ENCODE peak calls at places on chromosomes 11 and 22, in four cellular contexts. One of them, this sample, is unnamed. For H3K4me1 and H3K36me3, the result is how much of the 10 kb centered on the place peaks cover.

GRCh38 chr11:126538071-126538470 is 182.6 kb downstream of the ST3GAL4 start:
- DNase-seq in fibroblast of lung: no peak
- DNase-seq in CD4-positive, CD25-positive, alpha-beta regulatory T cell: no peak
- DNase-seq in mesenchymal stem cell: no peak
- DNase-seq in this sample: no peak

GRCh38 chr22:35966314-35967045 is 62.1 kb downstream of the RBFOX2 start:
- DNase-seq in fibroblast of lung: no peak
- DNase-seq in CD4-positive, CD25-positive, alpha-beta regulatory T cell: no peak
- DNase-seq in mesenchymal stem cell: no peak
- DNase-seq in this sample: no peak

GRCh38 chr11:128116447-128117240 is 470.7 kb downstream of the ETS1 start:
- DNase-seq in fibroblast of lung: no peak
- DNase-seq in CD4-positive, CD25-positive, alpha-beta regulatory T cell: no peak
- DNase-seq in mesenchymal stem cell: peak
- DNase-seq in this sample: no peak

GRCh38 chr22:49785841-49786451 is 41.7 kb downstream of the BRD1 start:
- DNase-seq in fibroblast of lung: no peak
- DNase-seq in CD4-positive, CD25-positive, alpha-beta regulatory T cell: no peak
- DNase-seq in mesenchymal stem cell: no peak
- DNase-seq in this sample: no peak

GRCh38 chr11:12158926-12159325 is 48.5 kb downstream of the MICAL2 start:
- DNase-seq in fibroblast of lung: peak
- DNase-seq in CD4-positive, CD25-positive, alpha-beta regulatory T cell: no peak
- DNase-seq in mesenchymal stem cell: no peak
- DNase-seq in this sample: no peak

GRCh38 chr22:29661355-29661754 is 57.9 kb downstream of the NF2 start:
- DNase-seq in fibroblast of lung: peak
- DNase-seq in CD4-positive, CD25-positive, alpha-beta regulatory T cell: no peak
- DNase-seq in mesenchymal stem cell: no peak
- DNase-seq in this sample: no peak

GRCh38 chr11:126583594-126583993 is 228.1 kb downstream of the ST3GAL4 start:
- DNase-seq in fibroblast of lung: no peak
- DNase-seq in CD4-positive, CD25-positive, alpha-beta regulatory T cell: no peak
- DNase-seq in mesenchymal stem cell: no peak
- DNase-seq in this sample: no peak

GRCh38 chr11:112519749-112520148 is 259.1 kb upstream of the PLET1 start:
- DNase-seq in fibroblast of lung: no peak
- DNase-seq in CD4-positive, CD25-positive, alpha-beta regulatory T cell: no peak
- DNase-seq in mesenchymal stem cell: no peak
- DNase-seq in this sample: no peak

GRCh38 chr22:49281467-49282340 is 546.0 kb downstream of the BRD1 start:
- DNase-seq in fibroblast of lung: no peak
- DNase-seq in CD4-positive, CD25-positive, alpha-beta regulatory T cell: no peak
- DNase-seq in mesenchymal stem cell: no peak
- DNase-seq in this sample: no peak

GRCh38 chr22:39173787-39174497 is 21.5 kb upstream of the CBX7 start:
- DNase-seq in fibroblast of lung: no peak
- DNase-seq in CD4-positive, CD25-positive, alpha-beta regulatory T cell: peak
- DNase-seq in mesenchymal stem cell: no peak
- DNase-seq in this sample: peak
- H3K4me1 ChIP-seq in fibroblast of lung: under half
- H3K4me1 ChIP-seq in CD4-positive, CD25-positive, alpha-beta regulatory T cell: half or more
- H3K4me1 ChIP-seq in mesenchymal stem cell: half or more
- H3K4me1 ChIP-seq in this sample: half or more

DNA sequence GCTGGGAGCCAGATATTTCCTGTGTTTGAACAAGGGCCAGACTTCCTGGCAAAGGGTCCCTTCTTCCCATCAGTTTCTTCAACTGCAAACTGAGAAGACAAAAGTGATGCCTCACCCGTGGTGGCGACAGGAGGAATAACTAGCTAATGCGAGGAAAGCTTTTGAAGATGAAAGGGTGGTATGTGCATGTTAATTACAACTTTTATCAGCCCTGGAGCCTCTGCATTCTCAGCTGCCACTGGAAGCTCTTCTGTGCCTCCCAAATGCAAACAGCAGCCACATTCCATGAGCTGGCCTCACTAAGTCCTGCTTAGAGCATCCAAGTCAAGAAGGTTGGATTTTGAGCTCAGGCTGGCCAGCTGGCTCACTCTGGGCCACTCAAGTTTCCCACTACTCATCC is 12.9 kb downstream of the CD44 start:
- DNase-seq in fibroblast of lung: no peak
- DNase-seq in CD4-positive, CD25-positive, alpha-beta regulatory T cell: no peak
- DNase-seq in mesenchymal stem cell: no peak
- DNase-seq in this sample: no peak
- H3K36me3 ChIP-seq in fibroblast of lung: under half
- H3K36me3 ChIP-seq in CD4-positive, CD25-positive, alpha-beta regulatory T cell: half or more
- H3K36me3 ChIP-seq in mesenchymal stem cell: half or more
- H3K36me3 ChIP-seq in this sample: under half

GRCh38 chr11:122742350-122742749 is 86.8 kb downstream of the UBASH3B start:
- DNase-seq in fibroblast of lung: no peak
- DNase-seq in CD4-positive, CD25-positive, alpha-beta regulatory T cell: no peak
- DNase-seq in mesenchymal stem cell: peak
- DNase-seq in this sample: no peak

GRCh38 chr11:122743093-122743741 is 87.7 kb downstream of the UBASH3B start:
- DNase-seq in fibroblast of lung: no peak
- DNase-seq in CD4-positive, CD25-positive, alpha-beta regulatory T cell: no peak
- DNase-seq in mesenchymal stem cell: no peak
- DNase-seq in this sample: no peak

GRCh38 chr11:122737951-122738693 is 82.6 kb downstream of the UBASH3B start:
- DNase-seq in fibroblast of lung: peak
- DNase-seq in CD4-positive, CD25-positive, alpha-beta regulatory T cell: no peak
- DNase-seq in mesenchymal stem cell: peak
- DNase-seq in this sample: no peak

GRCh38 chr11:122743949-122744876 is 88.7 kb downstream of the UBASH3B start:
- DNase-seq in fibroblast of lung: no peak
- DNase-seq in CD4-positive, CD25-positive, alpha-beta regulatory T cell: peak
- DNase-seq in mesenchymal stem cell: peak
- DNase-seq in this sample: no peak

GRCh38 chr11:122741613-122742012 is 86.1 kb downstream of the UBASH3B start:
- DNase-seq in fibroblast of lung: peak
- DNase-seq in CD4-positive, CD25-positive, alpha-beta regulatory T cell: no peak
- DNase-seq in mesenchymal stem cell: peak
- DNase-seq in this sample: no peak
- H3K4me1 ChIP-seq in fibroblast of lung: under half
- H3K4me1 ChIP-seq in CD4-positive, CD25-positive, alpha-beta regulatory T cell: under half
- H3K4me1 ChIP-seq in mesenchymal stem cell: under half
- H3K4me1 ChIP-seq in this sample: under half

GRCh38 chr11:95931916-95932315 is 8.0 kb upstream of the MTMR2 start:
- DNase-seq in fibroblast of lung: no peak
- DNase-seq in CD4-positive, CD25-positive, alpha-beta regulatory T cell: no peak
- DNase-seq in mesenchymal stem cell: no peak
- DNase-seq in this sample: no peak

GRCh38 chr11:95930948-95931347 is 7.0 kb upstream of the MTMR2 start:
- DNase-seq in fibroblast of lung: no peak
- DNase-seq in CD4-positive, CD25-positive, alpha-beta regulatory T cell: no peak
- DNase-seq in mesenchymal stem cell: no peak
- DNase-seq in this sample: no peak

GRCh38 chr11:95937358-95937757 is 13.5 kb upstream of the MTMR2 start:
- DNase-seq in fibroblast of lung: peak
- DNase-seq in CD4-positive, CD25-positive, alpha-beta regulatory T cell: no peak
- DNase-seq in mesenchymal stem cell: peak
- DNase-seq in this sample: no peak

GRCh38 chr11:95939091-95939490 is 15.2 kb upstream of the MTMR2 start:
- DNase-seq in fibroblast of lung: no peak
- DNase-seq in CD4-positive, CD25-positive, alpha-beta regulatory T cell: no peak
- DNase-seq in mesenchymal stem cell: no peak
- DNase-seq in this sample: no peak

DNA sequence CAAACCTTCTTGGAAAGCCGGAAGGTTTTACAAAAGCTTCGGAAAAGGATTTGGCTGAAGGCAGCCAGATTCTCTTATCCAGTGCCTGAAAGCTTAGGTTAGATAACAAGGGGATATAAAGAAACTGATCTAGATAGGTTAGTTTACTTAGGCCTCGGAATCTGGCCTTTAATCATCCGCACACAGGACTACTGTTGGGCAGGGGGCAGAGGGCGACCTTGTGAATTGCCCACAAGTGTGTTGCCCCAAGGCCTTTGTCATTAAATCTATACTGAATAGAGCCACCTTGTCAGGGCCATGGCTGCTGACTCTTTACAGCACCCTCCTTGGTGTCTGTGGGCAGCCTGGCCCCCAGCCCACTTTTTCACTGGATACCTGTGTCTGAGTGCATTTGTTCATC is 9.7 kb upstream of the MTMR2 start:
- DNase-seq in fibroblast of lung: no peak
- DNase-seq in CD4-positive, CD25-positive, alpha-beta regulatory T cell: no peak
- DNase-seq in mesenchymal stem cell: no peak
- DNase-seq in this sample: no peak
- H3K36me3 ChIP-seq in fibroblast of lung: under half
- H3K36me3 ChIP-seq in CD4-positive, CD25-positive, alpha-beta regulatory T cell: under half
- H3K36me3 ChIP-seq in mesenchymal stem cell: under half
- H3K36me3 ChIP-seq in this sample: under half

This sample was measured in suprapubic skin.